ENCODE peak calls at places on chromosomes 4 and X, in ten cellular contexts. N is transverse colon, R is stomach, S is HCT116, J is GM12878, V is upper lobe of left lung, M is K562, U is GM23338, L is esophagus muscularis mucosa, G is Panc1. O is an unnamed sample.

GRCh38 chr4:94457692-94458106 is 6.0 kb downstream of the PDLIM5 start:
- DNase-seq in N (no peak), R (no peak), S (no peak), J (no peak), V (no peak), M (no peak), U (peak; percentile 43), L (no peak), G (no peak), O (no peak)

GRCh38 chr4:183249854-183250253 is 70.2 kb downstream of the CLDN22 start:
- DNase-seq in N (peak; percentile 19), R (no peak), S (no peak), J (no peak), V (no peak), M (no peak), U (peak; percentile 60), L (no peak), G (no peak), O (no peak)

GRCh38 chr4:80361329-80361900 is 25.9 kb downstream of the CFAP299 start:
- DNase-seq in N (no peak), R (no peak), S (peak; percentile 8), J (no peak), V (no peak), M (no peak), U (peak; percentile 61), L (no peak), G (no peak), O (no peak)

GRCh38 chr4:92091335-92091734 is 212.4 kb upstream of the GRID2 start:
- DNase-seq in N (no peak), R (no peak), S (no peak), J (no peak), V (no peak), M (no peak), U (peak; percentile 76), L (no peak), G (no peak), O (no peak)

GRCh38 chr4:155679343-155679742 is 12.7 kb downstream of the GUCY1A1 start:
- DNase-seq in N (no peak), R (no peak), S (no peak), J (no peak), V (no peak), M (no peak), U (no peak), L (no peak), G (no peak), O (peak; percentile 74)

GRCh38 chr4:169815606-169816005 is 57.9 kb upstream of the HPF1 start:
- DNase-seq in N (no peak), R (no peak), S (no peak), J (no peak), V (no peak), M (no peak), U (no peak), L (no peak), G (no peak), O (no peak)

GRCh38 chrX:7582191-7582590 is 260.8 kb upstream of the VCX start:
- DNase-seq in N (no peak), R (no peak), S (no peak), J (no peak), V (no peak), M (no peak), U (no peak), L (no peak), G (no peak), O (no peak)

GRCh38 chr4:95250544-95251137 is 298.1 kb downstream of the UNC5C start:
- DNase-seq in N (no peak), R (no peak), S (no peak), J (no peak), V (no peak), M (no peak), U (no peak), L (no peak), G (no peak), O (peak; percentile 62)

GRCh38 chrX:51867626-51868025 is 25.8 kb upstream of the MAGED1 start:
- DNase-seq in N (no peak), R (no peak), S (no peak), J (no peak), V (no peak), M (no peak), U (no peak), L (no peak), G (no peak), O (no peak)

GRCh38 chr4:78768447-78769177 is 7.5 kb upstream of the BMP2K start:
- DNase-seq in N (peak; percentile 23), R (no peak), S (no peak), J (no peak), V (no peak), M (no peak), U (no peak), L (no peak), G (no peak), O (no peak)

GRCh38 chrX:154827624-154828408 is 6.6 kb downstream of the SMIM9 start:
- DNase-seq in N (no peak), R (no peak), S (no peak), J (peak; percentile 53), V (no peak), M (no peak), U (no peak), L (no peak), G (no peak), O (no peak)

GRCh38 chrX:40006025-40007017 is 91.4 kb downstream of the BCOR start:
- DNase-seq in N (peak; percentile 71), R (peak; percentile 71), S (no peak), J (no peak), V (peak; percentile 89), M (no peak), U (peak; percentile 71), L (no peak), G (no peak), O (no peak)

GRCh38 chr4:7029212-7029611 is 14.0 kb upstream of the TADA2B start:
- DNase-seq in N (no peak), R (no peak), S (no peak), J (no peak), V (no peak), M (no peak), U (no peak), L (no peak), G (no peak), O (no peak)

GRCh38 chrX:39721570-39722279 is 376.0 kb downstream of the BCOR start:
- DNase-seq in N (no peak), R (no peak), S (no peak), J (no peak), V (no peak), M (no peak), U (no peak), L (no peak), G (no peak), O (peak; percentile 13)

GRCh38 chr4:126223784-126224407 is 909.1 kb downstream of the FAT4 start:
- DNase-seq in N (no peak), R (no peak), S (peak; percentile 29), J (no peak), V (no peak), M (no peak), U (peak; percentile 39), L (no peak), G (no peak), O (no peak)

GRCh38 chr4:24279492-24279891 is 304.9 kb downstream of the DHX15 start:
- DNase-seq in N (no peak), R (no peak), S (no peak), J (no peak), V (no peak), M (no peak), U (no peak), L (no peak), G (no peak), O (no peak)

DNA sequence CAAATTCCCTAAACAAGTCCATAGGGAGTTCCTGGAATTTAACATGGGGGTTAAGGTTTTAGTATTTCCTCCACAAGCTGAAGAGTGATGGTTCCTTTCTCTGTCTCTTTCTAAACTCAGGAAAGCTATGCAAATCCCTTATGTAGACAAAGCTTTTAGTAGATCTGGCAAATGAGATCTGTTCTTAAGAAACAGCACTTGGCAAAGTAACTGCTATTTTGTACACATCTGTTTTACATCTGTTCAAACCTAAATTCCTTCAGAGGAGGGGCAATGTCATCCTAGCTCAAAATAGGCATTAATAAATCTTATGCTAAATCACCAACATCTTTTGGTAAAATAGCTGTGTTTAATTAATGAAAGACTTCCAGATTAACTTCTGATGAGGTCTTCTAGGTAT is 137.8 kb upstream of the TBC1D9 start:
- DNase-seq in N (no peak), R (no peak), S (no peak), J (no peak), V (no peak), M (no peak), U (no peak), L (no peak), G (no peak), O (no peak)
- TF ChIP-seq POLR2AphosphoS5 in N (no peak), R (no peak), S (no peak), J (no peak), V (no peak), M (no peak), U (no peak), L (no peak), G (no peak), O (no peak)

GRCh38 chrX:10008483-10009056 is 41.4 kb downstream of the CLDN34 start:
- DNase-seq in N (no peak), R (no peak), S (no peak), J (no peak), V (no peak), M (no peak), U (no peak), L (no peak), G (no peak), O (no peak)
- H3K4me1 ChIP-seq in N (peaks cover 3% of the 10 kb centered on the region), R (peaks cover 9% of the 10 kb centered on the region), S (no peaks in the 10 kb centered on the region), J (peaks cover 9% of the 10 kb centered on the region), V (peaks cover 20% of the 10 kb centered on the region), M (no peaks in the 10 kb centered on the region), U (peaks cover 21% of the 10 kb centered on the region), L (peaks cover 10% of the 10 kb centered on the region), G (no peaks in the 10 kb centered on the region), O (no peaks in the 10 kb centered on the region)

DNA sequence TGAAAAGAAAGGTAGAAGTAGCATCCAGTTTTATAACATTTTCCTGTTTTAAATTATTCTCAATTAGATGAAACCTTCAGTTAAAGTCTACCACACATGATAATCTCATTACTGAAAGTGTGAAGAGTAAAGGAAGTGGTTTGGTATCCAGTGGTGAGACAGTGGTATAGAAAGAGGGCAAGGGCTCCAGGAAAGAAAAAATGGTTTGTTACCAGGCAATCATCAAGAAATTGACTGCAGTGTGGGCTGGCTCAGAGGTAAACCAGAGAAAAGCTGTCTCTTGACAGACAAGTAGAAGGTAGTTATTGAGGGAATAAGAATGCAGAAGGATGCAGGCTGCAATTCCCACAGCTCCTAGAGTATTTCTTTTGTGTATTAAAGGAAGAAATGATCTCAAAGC is 406.2 kb downstream of the TLL1 start:
- DNase-seq in N (no peak), R (no peak), S (no peak), J (no peak), V (no peak), M (no peak), U (no peak), L (no peak), G (no peak), O (no peak)
- TF ChIP-seq POLR2AphosphoS5 in N (no peak), R (no peak), S (no peak), J (no peak), V (no peak), M (no peak), U (no peak), L (no peak), G (no peak), O (no peak)

DNA sequence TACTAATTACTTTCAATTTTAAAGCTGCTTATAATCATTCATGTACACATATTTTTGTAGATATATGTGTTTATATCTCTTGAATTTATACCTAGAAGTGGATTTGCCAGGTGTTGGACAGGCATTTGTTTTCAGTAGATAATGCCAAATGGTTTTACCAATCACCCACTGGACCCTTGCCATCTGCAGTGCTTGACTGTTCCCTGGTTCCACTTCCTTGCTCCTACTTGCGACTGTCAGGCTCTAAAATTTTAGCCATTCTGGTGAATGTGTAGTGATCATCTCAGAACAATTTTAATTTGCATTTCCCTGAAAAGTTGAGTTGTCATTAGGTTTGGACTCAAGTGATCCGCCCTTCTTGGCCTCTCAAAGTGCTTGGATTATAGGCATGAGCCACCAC is 122.4 kb upstream of the SLC34A2 start:
- DNase-seq in N (no peak), R (no peak), S (no peak), J (no peak), V (no peak), M (no peak), U (no peak), L (no peak), G (no peak), O (no peak)
- H3K4me1 ChIP-seq in N (no peaks in the 10 kb centered on the region), R (no peaks in the 10 kb centered on the region), S (no peaks in the 10 kb centered on the region), J (no peaks in the 10 kb centered on the region), V (peaks cover 16% of the 10 kb centered on the region), M (no peaks in the 10 kb centered on the region), U (no peaks in the 10 kb centered on the region), L (no peaks in the 10 kb centered on the region), G (no peaks in the 10 kb centered on the region), O (no peaks in the 10 kb centered on the region)